ENCODE peak calls at places on chromosomes 5 and 9, in eight cellular contexts. One of them, this sample, is unnamed.

GRCh38 chr9:2638871-2639673 is 17.5 kb downstream of the VLDLR start:
- DNase-seq in GM20000: peak
- DNase-seq in cardiac fibroblast: no peak
- DNase-seq in AG08396: no peak
- DNase-seq in breast epithelium: no peak
- DNase-seq in foreskin fibroblast: peak
- DNase-seq in Caki2: no peak
- DNase-seq in heart right ventricle: no peak
- DNase-seq in this sample: no peak

GRCh38 chr5:38013107-38013506 is 173.3 kb upstream of the GDNF start:
- DNase-seq in GM20000: no peak
- DNase-seq in cardiac fibroblast: no peak
- DNase-seq in AG08396: no peak
- DNase-seq in breast epithelium: no peak
- DNase-seq in foreskin fibroblast: no peak
- DNase-seq in Caki2: no peak
- DNase-seq in heart right ventricle: no peak
- DNase-seq in this sample: no peak

GRCh38 chr5:111158105-111158744 is 66.0 kb upstream of the CAMK4 start:
- DNase-seq in GM20000: peak
- DNase-seq in cardiac fibroblast: peak
- DNase-seq in AG08396: peak
- DNase-seq in breast epithelium: peak
- DNase-seq in foreskin fibroblast: peak
- DNase-seq in Caki2: peak
- DNase-seq in heart right ventricle: peak
- DNase-seq in this sample: peak

GRCh38 chr5:60395712-60396329 is 304.1 kb downstream of the DEPDC1B start:
- DNase-seq in GM20000: no peak
- DNase-seq in cardiac fibroblast: no peak
- DNase-seq in AG08396: no peak
- DNase-seq in breast epithelium: no peak
- DNase-seq in foreskin fibroblast: no peak
- DNase-seq in Caki2: no peak
- DNase-seq in heart right ventricle: no peak
- DNase-seq in this sample: no peak

GRCh38 chr5:8934455-8934854 is 611.4 kb downstream of the SEMA5A start:
- DNase-seq in GM20000: no peak
- DNase-seq in cardiac fibroblast: no peak
- DNase-seq in AG08396: no peak
- DNase-seq in breast epithelium: no peak
- DNase-seq in foreskin fibroblast: no peak
- DNase-seq in Caki2: no peak
- DNase-seq in heart right ventricle: no peak
- DNase-seq in this sample: no peak

GRCh38 chr9:116844621-116845020 is 157.5 kb downstream of the TRIM32 start:
- DNase-seq in GM20000: no peak
- DNase-seq in cardiac fibroblast: no peak
- DNase-seq in AG08396: no peak
- DNase-seq in breast epithelium: no peak
- DNase-seq in foreskin fibroblast: no peak
- DNase-seq in Caki2: no peak
- DNase-seq in heart right ventricle: no peak
- DNase-seq in this sample: no peak

GRCh38 chr9:89153618-89154017 is 25.0 kb downstream of the SHC3 start:
- DNase-seq in GM20000: no peak
- DNase-seq in cardiac fibroblast: peak
- DNase-seq in AG08396: peak
- DNase-seq in breast epithelium: no peak
- DNase-seq in foreskin fibroblast: peak
- DNase-seq in Caki2: peak
- DNase-seq in heart right ventricle: no peak
- DNase-seq in this sample: no peak

GRCh38 chr9:113493080-113493615 is 29.6 kb downstream of the RGS3 start:
- DNase-seq in GM20000: no peak
- DNase-seq in cardiac fibroblast: no peak
- DNase-seq in AG08396: no peak
- DNase-seq in breast epithelium: no peak
- DNase-seq in foreskin fibroblast: no peak
- DNase-seq in Caki2: no peak
- DNase-seq in heart right ventricle: no peak
- DNase-seq in this sample: no peak

GRCh38 chr5:59236448-59236847 is 653.6 kb downstream of the RAB3C start:
- DNase-seq in GM20000: no peak
- DNase-seq in cardiac fibroblast: no peak
- DNase-seq in AG08396: no peak
- DNase-seq in breast epithelium: no peak
- DNase-seq in foreskin fibroblast: no peak
- DNase-seq in Caki2: no peak
- DNase-seq in heart right ventricle: no peak
- DNase-seq in this sample: no peak

GRCh38 chr9:89770779-89771178 is 166.0 kb downstream of the GADD45G start:
- DNase-seq in GM20000: no peak
- DNase-seq in cardiac fibroblast: no peak
- DNase-seq in AG08396: no peak
- DNase-seq in breast epithelium: no peak
- DNase-seq in foreskin fibroblast: no peak
- DNase-seq in Caki2: no peak
- DNase-seq in heart right ventricle: peak
- DNase-seq in this sample: no peak

This sample was measured in LoVo.